ENCODE peak calls at places on chromosomes 13 and 19, in four cellular contexts. One of them, this sample, is unnamed.

GRCh38 chr19:39299832-39300231 is 3.6 kb downstream of the IFNL1 start:
- DNase-seq in H1: no peak
- DNase-seq in K562: no peak
- DNase-seq in A549: no peak
- DNase-seq in this sample: no peak

GRCh38 chr13:52455677-52456041 is 381 bp downstream of the CKAP2 start:
- DNase-seq in A549: peak
- DNase-seq in H1: no peak
- DNase-seq in K562: peak
- DNase-seq in this sample: peak

GRCh38 chr13:110307697-110308376 is 753 bp downstream of the COL4A2 start:
- DNase-seq in A549: peak
- DNase-seq in K562: no peak
- DNase-seq in H1: no peak
- DNase-seq in this sample: no peak

GRCh38 chr13:23608704-23609413 is 38.6 kb downstream of the TNFRSF19 start:
- DNase-seq in A549: no peak
- DNase-seq in K562: no peak
- DNase-seq in H1: no peak
- DNase-seq in this sample: peak

GRCh38 chr13:42363941-42364612 is 92.1 kb downstream of the AKAP11 start:
- DNase-seq in H1: no peak
- DNase-seq in K562: no peak
- DNase-seq in A549: peak
- DNase-seq in this sample: no peak

GRCh38 chr13:80903911-80904310 is 563.0 kb upstream of the SPRY2 start:
- DNase-seq in A549: no peak
- DNase-seq in K562: no peak
- DNase-seq in H1: no peak
- DNase-seq in this sample: no peak

GRCh38 chr13:98461525-98462240 is 115.2 kb downstream of the STK24 start:
- DNase-seq in H1: no peak
- DNase-seq in A549: no peak
- DNase-seq in K562: no peak
- DNase-seq in this sample: no peak

GRCh38 chr13:26847281-26847680 is 86.7 kb upstream of the GPR12 start:
- DNase-seq in H1: no peak
- DNase-seq in A549: no peak
- DNase-seq in K562: no peak
- DNase-seq in this sample: no peak

GRCh38 chr19:55636723-55637122 is 4.1 kb upstream of the ZNF580 start:
- DNase-seq in A549: no peak
- DNase-seq in K562: no peak
- DNase-seq in H1: no peak
- DNase-seq in this sample: no peak

GRCh38 chr19:14091086-14091884 is 734 bp upstream of the SAMD1 start:
- DNase-seq in K562: peak
- DNase-seq in A549: peak
- DNase-seq in H1: no peak
- DNase-seq in this sample: peak

GRCh38 chr13:99996177-99996705 is 14.7 kb downstream of the ZIC2 start:
- DNase-seq in H1: no peak
- DNase-seq in A549: no peak
- DNase-seq in K562: no peak
- DNase-seq in this sample: no peak

GRCh38 chr19:7639863-7640348 is 3.0 kb downstream of the STXBP2 start:
- DNase-seq in H1: no peak
- DNase-seq in A549: no peak
- DNase-seq in K562: no peak
- DNase-seq in this sample: no peak

GRCh38 chr13:59747529-59747928 is 416.2 kb downstream of the DIAPH3 start:
- DNase-seq in H1: no peak
- DNase-seq in A549: no peak
- DNase-seq in K562: no peak
- DNase-seq in this sample: peak

GRCh38 chr13:24493356-24493755 is 19.2 kb downstream of the PARP4 start:
- DNase-seq in H1: no peak
- DNase-seq in K562: no peak
- DNase-seq in A549: no peak
- DNase-seq in this sample: no peak

GRCh38 chr19:48624067-48624594 is 4.8 kb downstream of the SPHK2 start:
- DNase-seq in H1: peak
- DNase-seq in K562: peak
- DNase-seq in A549: peak
- DNase-seq in this sample: peak

GRCh38 chr19:8831832-8832131 is 322 bp downstream of the ZNF558 start:
- DNase-seq in A549: no peak
- DNase-seq in K562: no peak
- DNase-seq in H1: no peak
- DNase-seq in this sample: no peak

GRCh38 chr13:53601181-53601580 is 572.6 kb downstream of the OLFM4 start:
- DNase-seq in H1: no peak
- DNase-seq in K562: no peak
- DNase-seq in A549: no peak
- DNase-seq in this sample: no peak

GRCh38 chr13:112506046-112506445 is 81.9 kb downstream of the TUBGCP3 start:
- DNase-seq in K562: no peak
- DNase-seq in A549: no peak
- DNase-seq in H1: no peak
- DNase-seq in this sample: no peak

GRCh38 chr13:24127116-24127631 is 33.3 kb upstream of the SPATA13 start:
- DNase-seq in H1: no peak
- DNase-seq in A549: peak
- DNase-seq in K562: no peak
- DNase-seq in this sample: no peak

GRCh38 chr13:57546942-57547341 is 84.6 kb upstream of the PCDH17 start:
- DNase-seq in H1: no peak
- DNase-seq in A549: no peak
- DNase-seq in K562: no peak
- DNase-seq in this sample: no peak

GRCh38 chr13:71712988-71713653 is 153.9 kb downstream of the DACH1 start:
- DNase-seq in K562: no peak
- DNase-seq in H1: peak
- DNase-seq in A549: no peak
- DNase-seq in this sample: peak

GRCh38 chr19:13872695-13873389 is 4.1 kb upstream of the NANOS3 start:
- DNase-seq in H1: no peak
- DNase-seq in A549: peak
- DNase-seq in K562: peak
- DNase-seq in this sample: no peak

GRCh38 chr13:49220856-49221614 is 897 bp downstream of the MLNR start:
- DNase-seq in K562: no peak
- DNase-seq in H1: no peak
- DNase-seq in A549: no peak
- DNase-seq in this sample: no peak

GRCh38 chr13:87671031-87671823 is at the start of gene SLITRK5:
- DNase-seq in A549: peak
- DNase-seq in H1: no peak
- DNase-seq in K562: no peak
- DNase-seq in this sample: peak

GRCh38 chr13:98839826-98840769 is 87.6 kb upstream of the SLC15A1 start:
- DNase-seq in A549: peak
- DNase-seq in K562: peak
- DNase-seq in H1: peak
- DNase-seq in this sample: peak

GRCh38 chr13:28636677-28637317 is 22.1 kb upstream of the POMP start:
- DNase-seq in H1: peak
- DNase-seq in K562: peak
- DNase-seq in A549: peak
- DNase-seq in this sample: peak

GRCh38 chr13:30373727-30374126 is 48.6 kb upstream of the UBE2L5 start:
- DNase-seq in K562: no peak
- DNase-seq in H1: no peak
- DNase-seq in A549: no peak
- DNase-seq in this sample: no peak

GRCh38 chr19:5147971-5148793 is 179.3 kb downstream of the KDM4B start:
- DNase-seq in H1: no peak
- DNase-seq in K562: no peak
- DNase-seq in A549: no peak
- DNase-seq in this sample: no peak

GRCh38 chr13:28322256-28322895 is 172.6 kb downstream of the FLT1 start:
- DNase-seq in H1: no peak
- DNase-seq in K562: no peak
- DNase-seq in A549: no peak
- DNase-seq in this sample: no peak

GRCh38 chr19:8517551-8518442 is 3.8 kb upstream of the ZNF414 start:
- DNase-seq in A549: no peak
- DNase-seq in H1: no peak
- DNase-seq in K562: no peak
- DNase-seq in this sample: no peak

GRCh38 chr13:107301724-107302374 is 733.9 kb upstream of the ARGLU1 start:
- DNase-seq in A549: no peak
- DNase-seq in K562: no peak
- DNase-seq in H1: no peak
- DNase-seq in this sample: no peak

GRCh38 chr13:110308377-110309158 is 1.5 kb downstream of the COL4A2 start:
- DNase-seq in A549: peak
- DNase-seq in H1: no peak
- DNase-seq in K562: no peak
- DNase-seq in this sample: no peak

GRCh38 chr19:13060233-13060963 is 42.3 kb downstream of the LYL1 start:
- DNase-seq in A549: no peak
- DNase-seq in H1: no peak
- DNase-seq in K562: peak
- DNase-seq in this sample: peak

GRCh38 chr13:20487927-20488326 is 37.7 kb downstream of the CRYL1 start:
- DNase-seq in A549: no peak
- DNase-seq in H1: no peak
- DNase-seq in K562: no peak
- DNase-seq in this sample: no peak

GRCh38 chr19:28977826-28978225 is 235.1 kb downstream of the UQCRFS1 start:
- DNase-seq in H1: no peak
- DNase-seq in A549: no peak
- DNase-seq in K562: no peak
- DNase-seq in this sample: no peak
- TF ChIP-seq PHF8 in H1: no peak
- TF ChIP-seq PHF8 in A549: no peak
- TF ChIP-seq PHF8 in K562: no peak
- TF ChIP-seq PHF8 in this sample: no peak

DNA sequence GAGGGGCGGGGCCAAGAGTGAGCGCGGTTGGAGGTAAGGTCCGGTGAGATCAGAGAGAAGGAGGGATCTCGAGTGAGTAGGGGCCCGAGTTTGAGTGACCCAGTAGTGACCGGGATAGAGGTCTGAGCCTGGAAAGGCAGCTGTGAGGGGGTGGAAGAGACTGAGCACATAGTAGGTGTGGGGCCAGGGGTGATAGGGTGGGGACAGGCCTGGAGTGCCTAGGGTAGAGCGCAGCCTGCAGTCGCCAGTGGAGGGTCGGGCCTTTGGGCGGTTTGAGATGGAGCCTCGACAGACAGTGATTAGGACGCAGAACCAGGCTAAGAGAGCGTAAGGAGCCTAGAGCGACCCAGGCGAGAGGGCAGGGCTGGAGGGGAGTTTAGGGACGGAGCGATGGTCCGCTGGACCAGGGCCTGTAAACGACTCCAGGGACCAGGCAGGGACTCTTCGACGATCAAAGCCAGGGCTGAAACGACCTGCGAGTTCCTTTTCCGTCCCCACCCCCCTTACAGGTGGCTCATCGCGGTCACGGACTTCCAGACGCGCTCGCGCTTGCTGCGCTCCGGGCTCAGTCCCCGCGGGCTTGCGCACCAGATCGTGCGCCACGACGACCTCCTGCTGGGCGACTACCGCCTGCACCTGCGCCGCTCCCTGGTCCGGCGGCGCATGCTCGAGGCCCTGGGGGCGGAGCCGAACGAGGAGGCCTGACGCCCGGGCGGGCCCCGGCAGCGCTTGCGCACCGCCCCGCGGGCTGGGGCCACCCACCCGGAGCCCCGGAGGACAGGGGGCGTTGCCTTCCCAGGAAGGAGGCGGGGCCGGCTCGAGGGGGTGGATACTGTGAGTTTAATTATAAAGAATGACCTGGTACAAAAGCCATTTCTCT is 9.4 kb downstream of the C19orf81 start:
- DNase-seq in H1: peak
- DNase-seq in A549: peak
- DNase-seq in K562: peak
- DNase-seq in this sample: no peak
- TF ChIP-seq EP300 in H1: no peak
- TF ChIP-seq EP300 in A549: no peak
- TF ChIP-seq EP300 in K562: no peak
- TF ChIP-seq EP300 in this sample: no peak

GRCh38 chr19:1837222-1837565 is 11.1 kb downstream of the REXO1 start:
- DNase-seq in K562: no peak
- DNase-seq in H1: no peak
- DNase-seq in A549: no peak
- DNase-seq in this sample: no peak
- TF ChIP-seq PHF8 in K562: no peak
- TF ChIP-seq PHF8 in H1: no peak
- TF ChIP-seq PHF8 in A549: no peak
- TF ChIP-seq PHF8 in this sample: no peak

GRCh38 chr13:35367586-35367985 is 108.9 kb downstream of the MAB21L1 start:
- DNase-seq in K562: no peak
- DNase-seq in A549: no peak
- DNase-seq in H1: no peak
- DNase-seq in this sample: no peak

DNA sequence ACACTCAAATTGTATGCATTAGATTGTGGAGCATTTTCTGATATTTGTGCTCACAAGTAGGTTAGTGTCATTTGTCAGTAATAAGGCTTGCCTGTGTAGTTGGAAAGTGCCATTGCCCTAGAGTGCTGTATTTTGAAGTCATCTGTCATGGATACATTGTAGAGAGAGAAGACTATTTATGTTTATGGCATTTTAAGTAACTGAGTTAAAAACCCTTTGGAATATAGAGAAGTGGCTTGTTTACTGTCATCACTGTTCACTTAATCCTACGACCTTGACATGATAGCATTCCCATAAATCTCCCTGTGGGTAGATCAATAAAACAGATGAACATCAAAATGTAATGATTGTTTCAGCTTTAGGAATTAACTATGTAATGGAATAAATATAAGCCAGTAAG is 110.6 kb downstream of the MAB21L1 start:
- DNase-seq in K562: no peak
- DNase-seq in H1: no peak
- DNase-seq in A549: no peak
- DNase-seq in this sample: no peak
- TF ChIP-seq EP300 in K562: no peak
- TF ChIP-seq EP300 in H1: no peak
- TF ChIP-seq EP300 in A549: no peak
- TF ChIP-seq EP300 in this sample: no peak